ENCODE peak calls at places on chromosome 12, in nine cellular contexts. One of them, this sample, is unnamed.

GRCh38 chr12:119807380-119807779 is 69.7 kb downstream of the CIT start:
- DNase-seq in esophagus squamous epithelium: no peak
- DNase-seq in fibroblast of the aortic adventitia: no peak
- DNase-seq in endodermal cell: no peak
- DNase-seq in aorta: no peak
- DNase-seq in body of pancreas: peak; percentile 12
- DNase-seq in vagina: no peak
- DNase-seq in mesendoderm: no peak
- DNase-seq in Karpas-422: no peak
- DNase-seq in this sample: no peak

GRCh38 chr12:15530361-15530760 is 208.1 kb downstream of the PTPRO start:
- DNase-seq in esophagus squamous epithelium: no peak
- DNase-seq in fibroblast of the aortic adventitia: no peak
- DNase-seq in endodermal cell: no peak
- DNase-seq in aorta: no peak
- DNase-seq in body of pancreas: no peak
- DNase-seq in vagina: no peak
- DNase-seq in mesendoderm: no peak
- DNase-seq in Karpas-422: no peak
- DNase-seq in this sample: no peak

GRCh38 chr12:100058482-100059029 is 73.8 kb upstream of the ANKS1B start:
- DNase-seq in esophagus squamous epithelium: no peak
- DNase-seq in fibroblast of the aortic adventitia: peak; percentile 92
- DNase-seq in endodermal cell: no peak
- DNase-seq in aorta: no peak
- DNase-seq in body of pancreas: no peak
- DNase-seq in vagina: no peak
- DNase-seq in mesendoderm: peak; percentile 11
- DNase-seq in Karpas-422: no peak
- DNase-seq in this sample: no peak

GRCh38 chr12:106276032-106276728 is 26.4 kb upstream of the TCP11L2 start:
- DNase-seq in esophagus squamous epithelium: no peak
- DNase-seq in fibroblast of the aortic adventitia: no peak
- DNase-seq in endodermal cell: no peak
- DNase-seq in aorta: no peak
- DNase-seq in body of pancreas: no peak
- DNase-seq in vagina: no peak
- DNase-seq in mesendoderm: no peak
- DNase-seq in Karpas-422: no peak
- DNase-seq in this sample: no peak

GRCh38 chr12:3129301-3130052 is 52.3 kb downstream of the TSPAN9 start:
- DNase-seq in esophagus squamous epithelium: no peak
- DNase-seq in fibroblast of the aortic adventitia: no peak
- DNase-seq in endodermal cell: no peak
- DNase-seq in aorta: no peak
- DNase-seq in body of pancreas: no peak
- DNase-seq in vagina: no peak
- DNase-seq in mesendoderm: no peak
- DNase-seq in Karpas-422: no peak
- DNase-seq in this sample: no peak

GRCh38 chr12:88501976-88502938 is 78.0 kb downstream of the KITLG start:
- DNase-seq in esophagus squamous epithelium: no peak
- DNase-seq in fibroblast of the aortic adventitia: peak; percentile 53
- DNase-seq in endodermal cell: no peak
- DNase-seq in aorta: no peak
- DNase-seq in body of pancreas: no peak
- DNase-seq in vagina: no peak
- DNase-seq in mesendoderm: no peak
- DNase-seq in Karpas-422: no peak
- DNase-seq in this sample: no peak

GRCh38 chr12:95169368-95169767 is 47.9 kb downstream of the FGD6 start:
- DNase-seq in esophagus squamous epithelium: no peak
- DNase-seq in fibroblast of the aortic adventitia: peak; percentile 67
- DNase-seq in endodermal cell: no peak
- DNase-seq in aorta: no peak
- DNase-seq in body of pancreas: peak; percentile 50
- DNase-seq in vagina: no peak
- DNase-seq in mesendoderm: peak; percentile 54
- DNase-seq in Karpas-422: no peak
- DNase-seq in this sample: no peak

GRCh38 chr12:124168016-124168415 is 126.9 kb upstream of the RFLNA start:
- DNase-seq in esophagus squamous epithelium: no peak
- DNase-seq in fibroblast of the aortic adventitia: no peak
- DNase-seq in endodermal cell: no peak
- DNase-seq in aorta: no peak
- DNase-seq in body of pancreas: no peak
- DNase-seq in vagina: no peak
- DNase-seq in mesendoderm: no peak
- DNase-seq in Karpas-422: no peak
- DNase-seq in this sample: no peak

GRCh38 chr12:64781374-64782029 is 22.3 kb upstream of the GNS start:
- DNase-seq in esophagus squamous epithelium: no peak
- DNase-seq in fibroblast of the aortic adventitia: no peak
- DNase-seq in endodermal cell: no peak
- DNase-seq in aorta: no peak
- DNase-seq in body of pancreas: peak; percentile 68
- DNase-seq in vagina: no peak
- DNase-seq in mesendoderm: peak; percentile 32
- DNase-seq in Karpas-422: no peak
- DNase-seq in this sample: peak; percentile 57

GRCh38 chr12:111394480-111394879 is 11.2 kb upstream of the SH2B3 start:
- DNase-seq in esophagus squamous epithelium: no peak
- DNase-seq in fibroblast of the aortic adventitia: no peak
- DNase-seq in endodermal cell: no peak
- DNase-seq in aorta: no peak
- DNase-seq in body of pancreas: no peak
- DNase-seq in vagina: no peak
- DNase-seq in mesendoderm: no peak
- DNase-seq in Karpas-422: no peak
- DNase-seq in this sample: peak; percentile 30

GRCh38 chr12:34393086-34393820 is 371.0 kb downstream of the ALG10 start:
- DNase-seq in esophagus squamous epithelium: no peak
- DNase-seq in fibroblast of the aortic adventitia: no peak
- DNase-seq in endodermal cell: peak; percentile 30
- DNase-seq in aorta: peak; percentile 37
- DNase-seq in body of pancreas: no peak
- DNase-seq in vagina: peak; percentile 81
- DNase-seq in mesendoderm: no peak
- DNase-seq in Karpas-422: no peak
- DNase-seq in this sample: peak; percentile 21

GRCh38 chr12:1932264-1932777 is 13.9 kb upstream of the CACNA2D4 start:
- DNase-seq in esophagus squamous epithelium: no peak
- DNase-seq in fibroblast of the aortic adventitia: peak; percentile 75
- DNase-seq in endodermal cell: peak; percentile 40
- DNase-seq in aorta: peak; percentile 74
- DNase-seq in body of pancreas: peak; percentile 42
- DNase-seq in vagina: no peak
- DNase-seq in mesendoderm: no peak
- DNase-seq in Karpas-422: no peak
- DNase-seq in this sample: peak; percentile 34

GRCh38 chr12:6954316-6954710 is 3.2 kb downstream of the PTPN6 start:
- DNase-seq in esophagus squamous epithelium: no peak
- DNase-seq in fibroblast of the aortic adventitia: no peak
- DNase-seq in endodermal cell: no peak
- DNase-seq in aorta: no peak
- DNase-seq in body of pancreas: no peak
- DNase-seq in vagina: no peak
- DNase-seq in mesendoderm: no peak
- DNase-seq in Karpas-422: no peak
- DNase-seq in this sample: no peak
- H3K4me3 ChIP-seq in esophagus squamous epithelium: peak overlapping the region; percentile 61
- H3K4me3 ChIP-seq in fibroblast of the aortic adventitia: no peak overlapping the region
- H3K4me3 ChIP-seq in endodermal cell: no peak overlapping the region
- H3K4me3 ChIP-seq in aorta: no peak overlapping the region
- H3K4me3 ChIP-seq in body of pancreas: no peak overlapping the region
- H3K4me3 ChIP-seq in vagina: no peak overlapping the region
- H3K4me3 ChIP-seq in mesendoderm: no peak overlapping the region
- H3K4me3 ChIP-seq in Karpas-422: peak overlapping the region; percentile 96
- H3K4me3 ChIP-seq in this sample: no peak overlapping the region

DNA sequence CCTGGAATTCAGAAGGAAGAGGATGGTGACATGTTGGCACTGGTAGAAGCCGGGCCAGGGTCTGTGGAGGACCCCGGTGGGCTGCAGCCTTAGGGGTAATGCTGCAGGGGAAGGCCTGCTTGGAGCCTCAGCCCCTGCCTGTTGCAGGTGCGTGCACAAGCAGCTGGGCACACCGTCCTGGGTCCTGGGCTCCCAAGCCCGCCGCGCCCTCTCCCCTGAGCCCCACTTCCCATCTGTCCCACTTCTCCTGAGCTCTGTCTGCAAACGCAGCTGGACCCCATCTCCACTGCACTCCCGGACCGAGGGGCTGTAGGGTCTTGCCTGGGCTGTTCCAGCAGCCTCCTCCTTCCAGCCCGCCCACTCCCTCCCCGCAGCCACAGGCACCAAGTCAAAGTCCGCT is 116.8 kb downstream of the GLT1D1 start:
- DNase-seq in esophagus squamous epithelium: no peak
- DNase-seq in fibroblast of the aortic adventitia: no peak
- DNase-seq in endodermal cell: peak; percentile 74
- DNase-seq in aorta: no peak
- DNase-seq in body of pancreas: no peak
- DNase-seq in vagina: no peak
- DNase-seq in mesendoderm: no peak
- DNase-seq in Karpas-422: no peak
- DNase-seq in this sample: peak; percentile 62
- H3K4me3 ChIP-seq in esophagus squamous epithelium: no peak overlapping the region
- H3K4me3 ChIP-seq in fibroblast of the aortic adventitia: no peak overlapping the region
- H3K4me3 ChIP-seq in endodermal cell: peak overlapping the region; percentile 14
- H3K4me3 ChIP-seq in aorta: no peak overlapping the region
- H3K4me3 ChIP-seq in body of pancreas: no peak overlapping the region
- H3K4me3 ChIP-seq in vagina: no peak overlapping the region
- H3K4me3 ChIP-seq in mesendoderm: no peak overlapping the region
- H3K4me3 ChIP-seq in Karpas-422: no peak overlapping the region
- H3K4me3 ChIP-seq in this sample: peak overlapping the region; percentile 19

GRCh38 chr12:57129311-57130288 is 1.3 kb downstream of the LRP1 start:
- DNase-seq in esophagus squamous epithelium: no peak
- DNase-seq in fibroblast of the aortic adventitia: peak; percentile 87
- DNase-seq in endodermal cell: peak; percentile 84
- DNase-seq in aorta: no peak
- DNase-seq in body of pancreas: no peak
- DNase-seq in vagina: no peak
- DNase-seq in mesendoderm: peak; percentile 70
- DNase-seq in Karpas-422: peak; percentile 47
- DNase-seq in this sample: peak; percentile 82

GRCh38 chr12:57128519-57129247 is 400 bp downstream of the LRP1 start:
- DNase-seq in esophagus squamous epithelium: no peak
- DNase-seq in fibroblast of the aortic adventitia: no peak
- DNase-seq in endodermal cell: peak; percentile 83
- DNase-seq in aorta: no peak
- DNase-seq in body of pancreas: no peak
- DNase-seq in vagina: no peak
- DNase-seq in mesendoderm: peak; percentile 51
- DNase-seq in Karpas-422: no peak
- DNase-seq in this sample: peak; percentile 89

GRCh38 chr12:57133013-57133569 is 4.8 kb downstream of the LRP1 start:
- DNase-seq in esophagus squamous epithelium: no peak
- DNase-seq in fibroblast of the aortic adventitia: peak; percentile 87
- DNase-seq in endodermal cell: peak; percentile 69
- DNase-seq in aorta: no peak
- DNase-seq in body of pancreas: no peak
- DNase-seq in vagina: no peak
- DNase-seq in mesendoderm: peak; percentile 78
- DNase-seq in Karpas-422: no peak
- DNase-seq in this sample: peak; percentile 64

GRCh38 chr12:57131896-57132744 is 3.8 kb downstream of the LRP1 start:
- DNase-seq in esophagus squamous epithelium: no peak
- DNase-seq in fibroblast of the aortic adventitia: no peak
- DNase-seq in endodermal cell: peak; percentile 57
- DNase-seq in aorta: no peak
- DNase-seq in body of pancreas: no peak
- DNase-seq in vagina: no peak
- DNase-seq in mesendoderm: peak; percentile 77
- DNase-seq in Karpas-422: no peak
- DNase-seq in this sample: peak; percentile 56

GRCh38 chr12:57130941-57131340 is 2.7 kb downstream of the LRP1 start:
- DNase-seq in esophagus squamous epithelium: no peak
- DNase-seq in fibroblast of the aortic adventitia: no peak
- DNase-seq in endodermal cell: peak; percentile 46
- DNase-seq in aorta: no peak
- DNase-seq in body of pancreas: no peak
- DNase-seq in vagina: no peak
- DNase-seq in mesendoderm: no peak
- DNase-seq in Karpas-422: no peak
- DNase-seq in this sample: peak; percentile 25
- H3K4me3 ChIP-seq in esophagus squamous epithelium: peak overlapping the region; percentile 78
- H3K4me3 ChIP-seq in fibroblast of the aortic adventitia: peak overlapping the region; percentile 89
- H3K4me3 ChIP-seq in endodermal cell: peak overlapping the region; percentile 93
- H3K4me3 ChIP-seq in aorta: no peak overlapping the region
- H3K4me3 ChIP-seq in body of pancreas: no peak overlapping the region
- H3K4me3 ChIP-seq in vagina: peak overlapping the region; percentile 90
- H3K4me3 ChIP-seq in mesendoderm: no peak overlapping the region
- H3K4me3 ChIP-seq in Karpas-422: no peak overlapping the region
- H3K4me3 ChIP-seq in this sample: no peak overlapping the region

GRCh38 chr12:47772738-47773061 is 338 bp upstream of the SLC48A1 start:
- DNase-seq in esophagus squamous epithelium: no peak
- DNase-seq in fibroblast of the aortic adventitia: no peak
- DNase-seq in endodermal cell: no peak
- DNase-seq in aorta: no peak
- DNase-seq in body of pancreas: no peak
- DNase-seq in vagina: no peak
- DNase-seq in mesendoderm: no peak
- DNase-seq in Karpas-422: no peak
- DNase-seq in this sample: no peak
- H3K4me3 ChIP-seq in esophagus squamous epithelium: peak overlapping the region; percentile 98
- H3K4me3 ChIP-seq in fibroblast of the aortic adventitia: peak overlapping the region; percentile 66
- H3K4me3 ChIP-seq in endodermal cell: no peak overlapping the region
- H3K4me3 ChIP-seq in aorta: peak overlapping the region; percentile 53
- H3K4me3 ChIP-seq in body of pancreas: no peak overlapping the region
- H3K4me3 ChIP-seq in vagina: peak overlapping the region; percentile 98
- H3K4me3 ChIP-seq in mesendoderm: no peak overlapping the region
- H3K4me3 ChIP-seq in Karpas-422: peak overlapping the region; percentile 71
- H3K4me3 ChIP-seq in this sample: peak overlapping the region; percentile 24

DNA sequence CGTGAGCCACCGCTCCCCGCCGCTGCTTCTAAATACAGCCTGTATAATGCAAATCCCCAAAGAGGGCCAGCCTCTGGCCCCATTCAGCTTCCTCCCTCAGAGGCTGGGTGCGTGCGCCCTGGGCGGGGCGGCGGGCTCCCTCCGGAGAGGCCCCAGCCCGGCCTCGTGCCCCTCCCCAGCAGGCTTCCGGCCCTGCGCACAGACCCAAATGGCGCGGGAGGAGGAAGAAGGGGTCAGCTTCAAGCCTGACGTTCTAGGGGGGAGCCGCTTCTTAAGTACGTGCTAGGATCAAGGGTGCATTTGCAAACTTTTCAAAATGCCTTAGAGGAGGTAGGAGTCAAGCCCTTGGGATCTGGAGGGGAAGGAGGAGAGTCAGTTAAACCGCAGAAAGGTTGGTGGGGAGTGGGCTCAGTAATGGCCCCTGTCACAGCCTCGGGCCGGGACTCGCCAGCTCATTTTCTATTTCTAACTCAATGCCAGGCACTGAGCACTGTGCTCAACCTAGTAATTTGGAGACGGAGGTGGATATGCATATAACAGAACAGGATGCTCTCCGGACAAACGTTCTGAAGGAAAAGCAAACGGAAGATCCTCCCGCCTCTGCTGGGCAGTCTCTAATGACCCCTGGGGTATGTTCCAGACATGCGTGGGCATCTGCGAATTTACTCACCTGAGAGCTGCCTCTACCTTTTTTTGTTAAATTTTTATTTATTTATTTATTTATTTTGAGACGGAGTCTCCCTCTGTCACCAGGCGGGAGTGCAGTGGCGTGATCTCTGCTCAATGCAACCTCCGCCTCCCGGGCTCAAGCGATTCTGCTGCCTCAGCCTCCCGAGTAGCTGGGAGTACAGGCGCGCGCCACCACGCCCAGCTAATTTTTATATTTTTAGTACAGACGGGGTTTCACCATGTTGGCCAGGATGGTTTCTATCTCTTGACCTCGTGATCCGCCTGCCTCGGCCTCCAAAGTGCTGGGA is 32.3 kb downstream of the NINJ2 start:
- DNase-seq in esophagus squamous epithelium: peak; percentile 41
- DNase-seq in fibroblast of the aortic adventitia: no peak
- DNase-seq in endodermal cell: peak; percentile 83
- DNase-seq in aorta: no peak
- DNase-seq in body of pancreas: peak; percentile 32
- DNase-seq in vagina: no peak
- DNase-seq in mesendoderm: peak; percentile 60
- DNase-seq in Karpas-422: peak; percentile 95
- DNase-seq in this sample: peak; percentile 88
- H3K4me3 ChIP-seq in esophagus squamous epithelium: peak overlapping the region; percentile 61
- H3K4me3 ChIP-seq in fibroblast of the aortic adventitia: no peak overlapping the region
- H3K4me3 ChIP-seq in endodermal cell: no peak overlapping the region
- H3K4me3 ChIP-seq in aorta: no peak overlapping the region
- H3K4me3 ChIP-seq in body of pancreas: no peak overlapping the region
- H3K4me3 ChIP-seq in vagina: peak overlapping the region; percentile 31
- H3K4me3 ChIP-seq in mesendoderm: no peak overlapping the region
- H3K4me3 ChIP-seq in Karpas-422: peak overlapping the region; percentile 74
- H3K4me3 ChIP-seq in this sample: peak overlapping the region; percentile 4